ENCODE peak calls at places on chromosome 4, in five cellular contexts. X is neural crest cell, H is IMR-90, M is mesothelial cell of epicardium, A is suprapubic skin. V is an unnamed sample.
A peak's percentile ranks its signal among the peaks of the same experiment; 100 is the strongest.

GRCh38 chr4:107854326-107855030 is 29.7 kb downstream of the SGMS2 start:
- DNase-seq in X (no peak), H (peak; percentile 14), M (no peak), A (no peak), V (no peak)

GRCh38 chr4:177490769-177491168 is 48.5 kb upstream of the AGA start:
- DNase-seq in X (no peak), H (no peak), M (no peak), A (no peak), V (no peak)

GRCh38 chr4:113784497-113785254 is 23.1 kb upstream of the CAMK2D start:
- DNase-seq in X (no peak), H (peak; percentile 99), M (no peak), A (no peak), V (no peak)

GRCh38 chr4:148782284-148782683 is 340.1 kb upstream of the NR3C2 start:
- DNase-seq in X (no peak), H (no peak), M (no peak), A (no peak), V (no peak)

GRCh38 chr4:128572778-128573241 is 236.7 kb upstream of the JADE1 start:
- DNase-seq in X (no peak), H (no peak), M (no peak), A (no peak), V (no peak)

GRCh38 chr4:55318135-55318534 is 27.9 kb upstream of the SRD5A3 start:
- DNase-seq in X (no peak), H (no peak), M (no peak), A (no peak), V (no peak)

GRCh38 chr4:81675785-81676427 is 204.2 kb upstream of the RASGEF1B start:
- DNase-seq in X (no peak), H (no peak), M (no peak), A (no peak), V (no peak)

GRCh38 chr4:55386073-55386472 is 9.7 kb upstream of the TMEM165 start:
- DNase-seq in X (no peak), H (peak; percentile 50), M (no peak), A (no peak), V (no peak)

GRCh38 chr4:137861682-137862081 is 329.4 kb upstream of the PCDH18 start:
- DNase-seq in X (no peak), H (peak; percentile 29), M (no peak), A (no peak), V (no peak)

GRCh38 chr4:156961241-156962068 is 10.1 kb downstream of the PDGFC start:
- DNase-seq in X (no peak), H (no peak), M (no peak), A (no peak), V (no peak)

GRCh38 chr4:31461425-31461824 is 741.3 kb downstream of the PCDH7 start:
- DNase-seq in X (no peak), H (no peak), M (no peak), A (no peak), V (no peak)

GRCh38 chr4:55296076-55296475 is 50.0 kb upstream of the SRD5A3 start:
- DNase-seq in X (no peak), H (no peak), M (no peak), A (no peak), V (no peak)

GRCh38 chr4:100462206-100462605 is 55.6 kb downstream of the EMCN start:
- DNase-seq in X (no peak), H (peak; percentile 49), M (no peak), A (no peak), V (no peak)

GRCh38 chr4:75327804-75328512 is 186.2 kb downstream of the RCHY1 start:
- DNase-seq in X (no peak), H (no peak), M (no peak), A (no peak), V (no peak)

DNA sequence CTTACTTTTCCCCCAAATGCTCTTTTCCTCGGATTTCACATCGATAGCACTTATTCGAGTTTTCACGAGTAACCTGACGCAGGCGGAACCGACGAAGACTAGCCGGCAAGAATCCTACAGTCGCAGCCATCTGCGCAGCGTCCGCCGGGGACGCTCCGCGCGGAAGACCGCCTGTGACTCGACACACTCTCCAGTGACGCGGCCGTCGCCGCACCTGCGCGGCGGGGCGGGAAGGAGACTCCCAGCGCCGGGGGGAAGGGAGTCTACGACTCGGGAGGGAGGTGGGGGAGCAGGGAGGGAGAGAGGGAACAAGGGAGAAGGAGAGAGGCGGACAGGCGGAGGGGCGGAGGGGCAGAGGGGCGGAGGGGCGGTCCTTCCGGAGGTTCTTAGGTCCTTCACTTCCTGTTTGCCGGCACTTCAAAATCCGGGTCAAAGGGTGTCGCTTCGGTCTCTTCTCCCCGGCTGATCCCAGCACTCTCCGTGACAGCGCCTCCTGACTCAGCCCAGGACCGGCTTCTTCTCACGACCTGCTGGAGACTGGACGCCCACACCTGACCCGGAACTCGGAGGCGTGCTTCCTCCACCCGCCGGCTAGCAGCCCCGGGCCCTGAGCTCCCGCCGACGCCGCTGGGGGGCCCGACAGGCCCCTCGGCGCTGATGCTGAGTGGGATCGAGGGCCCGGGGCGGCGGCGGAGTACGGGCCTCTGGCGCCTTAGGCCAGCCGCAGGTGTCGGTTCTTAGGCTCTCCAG is at the start of gene USP38:
- DNase-seq in X (peak; percentile 75), H (peak; percentile 94), M (peak; percentile 80), A (peak; percentile 94), V (peak; percentile 68)
- TF ChIP-seq CTCF in X (no peak), H (peak; percentile 14), M (no peak), A (no peak), V (no peak)

DNA sequence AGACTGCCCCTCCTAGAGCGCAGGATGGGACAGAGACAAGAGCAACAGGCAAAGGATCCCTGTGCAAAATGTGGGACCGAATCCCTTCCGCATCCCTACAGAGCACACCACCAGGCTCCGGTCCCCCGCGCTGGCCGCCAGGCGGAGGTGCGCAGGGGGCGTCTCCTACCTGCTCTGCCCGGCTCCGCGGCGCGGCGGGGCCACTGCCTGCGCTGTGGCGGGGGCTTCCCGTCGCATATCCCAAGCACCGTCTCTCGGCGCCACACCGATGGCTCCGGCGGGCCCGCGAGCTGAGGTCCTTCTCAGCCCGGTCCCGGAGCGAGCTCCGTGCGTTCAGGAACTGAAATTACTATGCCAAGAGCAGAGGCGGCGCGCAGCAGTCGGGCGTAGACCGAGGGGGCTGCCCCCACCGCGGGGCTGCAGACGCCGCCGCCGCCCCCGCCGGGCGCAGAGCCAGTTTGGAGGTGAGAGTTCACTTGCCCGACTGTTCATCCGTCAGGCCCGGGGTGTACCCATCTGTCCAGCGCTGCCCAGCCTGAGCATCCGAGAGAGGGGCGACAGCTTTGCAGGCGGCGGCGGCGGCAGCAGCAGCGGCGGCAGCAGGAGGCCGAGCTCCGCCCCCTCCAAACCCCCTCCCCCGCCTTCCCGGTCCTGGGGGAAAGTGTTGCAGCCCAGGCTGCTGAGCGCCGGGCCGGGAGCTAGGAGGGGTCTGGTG is at the start of gene GPRIN3:
- DNase-seq in X (peak; percentile 57), H (no peak), M (peak; percentile 62), A (peak; percentile 71), V (peak; percentile 31)
- TF ChIP-seq CTCF in X (peak; percentile 60), H (no peak), M (no peak), A (no peak), V (no peak)

GRCh38 chr4:180840142-180840541 is 1403.1 kb upstream of the TENM3 start:
- DNase-seq in X (no peak), H (no peak), M (no peak), A (no peak), V (no peak)
- TF ChIP-seq CTCF in X (no peak), H (peak; percentile 16), M (no peak), A (no peak), V (no peak)

DNA sequence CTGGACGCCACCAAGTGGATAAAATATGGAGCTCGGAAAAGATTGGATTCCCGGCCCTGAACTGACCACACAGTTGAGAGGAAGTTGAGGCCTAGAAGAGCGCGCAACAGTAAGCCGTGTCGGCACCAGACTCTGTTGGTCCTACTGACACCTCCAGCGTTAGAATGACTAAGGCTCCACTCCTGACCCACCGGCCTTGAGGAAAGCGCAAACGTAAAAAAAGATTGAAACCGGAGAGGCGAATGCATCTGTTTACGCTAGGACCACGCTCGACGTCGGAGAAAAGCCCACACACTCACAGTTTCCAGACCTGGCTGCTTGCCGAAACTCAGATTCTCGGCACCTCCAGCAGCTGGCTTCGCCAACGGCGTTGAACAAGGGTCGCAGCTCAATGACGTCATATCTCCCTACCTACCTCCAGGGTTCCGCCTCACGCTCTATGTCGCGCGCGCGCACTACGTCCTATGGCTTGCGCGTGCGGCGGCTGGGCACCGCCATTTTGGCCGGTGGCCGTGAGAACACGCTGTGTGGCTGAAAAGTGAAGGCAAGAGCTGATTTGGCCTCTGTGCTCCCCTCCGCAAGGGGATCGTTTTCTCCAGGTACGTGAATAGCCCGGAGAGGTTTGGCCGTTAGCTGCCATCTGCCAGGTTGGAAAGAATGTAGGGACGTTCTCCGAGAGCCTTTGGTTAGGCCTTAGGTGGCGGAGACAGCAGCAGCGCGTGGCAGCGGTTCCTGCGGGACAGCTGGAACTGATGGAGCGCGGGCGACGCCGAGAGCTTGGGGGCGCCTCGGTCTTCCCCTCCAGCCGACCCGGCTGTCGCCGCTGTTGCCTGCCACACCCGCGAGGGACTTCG is at the start of the genes ABCE1 and ANAPC10:
- DNase-seq in X (peak; percentile 83), H (peak; percentile 99), M (peak; percentile 95), A (peak; percentile 97), V (peak; percentile 87)
- TF ChIP-seq CTCF in X (peak; percentile 28), H (peak; percentile 49), M (no peak), A (no peak), V (no peak)

DNA sequence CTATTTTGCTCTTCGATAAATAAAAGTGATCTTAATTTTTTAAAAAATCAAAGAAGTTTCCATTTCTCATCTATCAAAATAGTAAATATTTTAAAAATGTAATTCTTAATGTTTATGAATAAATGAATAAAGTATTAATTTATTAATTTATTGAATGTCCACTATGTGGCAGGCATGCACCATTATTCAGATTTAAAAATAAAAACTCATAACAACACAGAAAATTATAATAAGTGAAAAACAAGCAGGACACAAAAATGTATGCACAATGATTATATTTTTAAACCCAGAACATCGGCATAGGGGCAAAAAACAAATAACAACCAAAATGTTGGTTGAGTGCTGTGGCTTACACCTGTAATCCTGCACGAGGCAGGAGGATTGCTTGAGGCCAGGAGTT is 5.3 kb upstream of the PYURF start:
- DNase-seq in X (no peak), H (no peak), M (no peak), A (no peak), V (no peak)
- TF ChIP-seq CTCF in X (peak; percentile 47), H (peak; percentile 42), M (peak; percentile 36), A (no peak), V (no peak)

GRCh38 chr4:103046416-103047290 is 27.1 kb upstream of the SLC9B1 start:
- DNase-seq in X (peak; percentile 19), H (peak; percentile 46), M (no peak), A (no peak), V (no peak)
- TF ChIP-seq CTCF in X (peak; percentile 77), H (peak; percentile 55), M (no peak), A (peak; percentile 65), V (no peak)

DNA sequence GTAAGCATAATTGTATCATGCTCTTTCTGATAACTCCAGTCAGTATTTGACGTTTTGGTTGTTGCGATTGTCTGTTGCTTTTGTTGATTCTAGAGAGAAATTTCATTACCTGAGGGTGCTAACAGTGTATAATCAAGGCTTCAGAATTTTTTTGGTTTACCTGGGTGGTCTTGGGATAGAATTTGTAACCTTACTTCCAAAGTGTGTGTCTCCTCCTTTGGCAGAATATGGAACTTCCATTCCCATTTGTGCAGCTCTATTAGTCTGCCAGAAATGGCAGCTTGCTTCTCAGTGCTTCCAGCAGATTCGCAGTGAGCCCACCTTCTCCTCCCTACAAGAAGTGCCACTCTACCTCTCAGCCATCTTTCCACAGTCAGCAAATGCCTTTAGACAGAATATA is 5.3 kb downstream of the COPS4 start:
- DNase-seq in X (no peak), H (no peak), M (no peak), A (no peak), V (no peak)
- TF ChIP-seq CTCF in X (no peak), H (no peak), M (peak; percentile 38), A (no peak), V (no peak)

V was measured in omental fat pad.